ENCODE peak calls at places on chromosomes 13 and 19, in ten cellular contexts. One of them, this sample, is unnamed.

GRCh38 chr13:51541037-51541436 is 43.2 kb upstream of the WDFY2 start:
- DNase-seq in LNCaP clone FGC: no peak
- DNase-seq in epithelial cell of esophagus: no peak
- DNase-seq in psoas muscle: no peak
- DNase-seq in foreskin fibroblast: no peak
- DNase-seq in Peyer's patch: no peak
- DNase-seq in AG09309: no peak
- DNase-seq in sigmoid colon: no peak
- DNase-seq in AG04449: no peak
- DNase-seq in AG09319: no peak
- DNase-seq in this sample: no peak

GRCh38 chr13:73429691-73430090 is 370.9 kb downstream of the KLF5 start:
- DNase-seq in Peyer's patch: no peak
- DNase-seq in foreskin fibroblast: peak
- DNase-seq in psoas muscle: no peak
- DNase-seq in LNCaP clone FGC: no peak
- DNase-seq in sigmoid colon: no peak
- DNase-seq in AG04449: no peak
- DNase-seq in epithelial cell of esophagus: peak
- DNase-seq in AG09309: no peak
- DNase-seq in AG09319: no peak
- DNase-seq in this sample: peak

GRCh38 chr13:99661791-99662190 is 160.5 kb downstream of the TM9SF2 start:
- DNase-seq in Peyer's patch: no peak
- DNase-seq in sigmoid colon: no peak
- DNase-seq in LNCaP clone FGC: no peak
- DNase-seq in AG04449: no peak
- DNase-seq in AG09309: no peak
- DNase-seq in psoas muscle: no peak
- DNase-seq in epithelial cell of esophagus: no peak
- DNase-seq in AG09319: no peak
- DNase-seq in foreskin fibroblast: no peak
- DNase-seq in this sample: no peak

GRCh38 chr13:45704211-45704739 is 2.2 kb downstream of the CBY2 start:
- DNase-seq in sigmoid colon: no peak
- DNase-seq in Peyer's patch: no peak
- DNase-seq in LNCaP clone FGC: no peak
- DNase-seq in psoas muscle: no peak
- DNase-seq in AG04449: no peak
- DNase-seq in foreskin fibroblast: no peak
- DNase-seq in AG09319: no peak
- DNase-seq in epithelial cell of esophagus: no peak
- DNase-seq in AG09309: no peak
- DNase-seq in this sample: no peak

GRCh38 chr19:54473071-54473941 is at the start of gene CDC42EP5:
- DNase-seq in Peyer's patch: peak
- DNase-seq in psoas muscle: peak
- DNase-seq in AG04449: peak
- DNase-seq in foreskin fibroblast: peak
- DNase-seq in AG09319: peak
- DNase-seq in LNCaP clone FGC: no peak
- DNase-seq in AG09309: peak
- DNase-seq in epithelial cell of esophagus: peak
- DNase-seq in sigmoid colon: peak
- DNase-seq in this sample: no peak

GRCh38 chr13:34037636-34038325 is 219.8 kb downstream of the RFC3 start:
- DNase-seq in AG04449: no peak
- DNase-seq in psoas muscle: no peak
- DNase-seq in foreskin fibroblast: peak
- DNase-seq in Peyer's patch: no peak
- DNase-seq in epithelial cell of esophagus: no peak
- DNase-seq in sigmoid colon: no peak
- DNase-seq in AG09309: no peak
- DNase-seq in AG09319: no peak
- DNase-seq in LNCaP clone FGC: no peak
- DNase-seq in this sample: no peak

GRCh38 chr13:113970810-113971470 is 2.9 kb downstream of the C13orf46 start:
- DNase-seq in sigmoid colon: peak
- DNase-seq in LNCaP clone FGC: peak
- DNase-seq in Peyer's patch: peak
- DNase-seq in foreskin fibroblast: peak
- DNase-seq in AG09309: no peak
- DNase-seq in AG04449: no peak
- DNase-seq in AG09319: no peak
- DNase-seq in psoas muscle: peak
- DNase-seq in epithelial cell of esophagus: peak
- DNase-seq in this sample: peak

GRCh38 chr13:44764334-44764733 is 188.2 kb upstream of the TSC22D1 start:
- DNase-seq in Peyer's patch: peak
- DNase-seq in AG09309: no peak
- DNase-seq in foreskin fibroblast: peak
- DNase-seq in epithelial cell of esophagus: no peak
- DNase-seq in AG04449: no peak
- DNase-seq in AG09319: no peak
- DNase-seq in psoas muscle: no peak
- DNase-seq in sigmoid colon: no peak
- DNase-seq in LNCaP clone FGC: no peak
- DNase-seq in this sample: no peak

GRCh38 chr13:32298695-32299094 is 16.5 kb downstream of the ZAR1L start:
- DNase-seq in sigmoid colon: no peak
- DNase-seq in AG09319: no peak
- DNase-seq in Peyer's patch: no peak
- DNase-seq in epithelial cell of esophagus: no peak
- DNase-seq in AG04449: no peak
- DNase-seq in foreskin fibroblast: no peak
- DNase-seq in LNCaP clone FGC: no peak
- DNase-seq in psoas muscle: no peak
- DNase-seq in AG09309: no peak
- DNase-seq in this sample: no peak

GRCh38 chr13:32300406-32300805 is 14.8 kb downstream of the ZAR1L start:
- DNase-seq in psoas muscle: no peak
- DNase-seq in AG09319: no peak
- DNase-seq in foreskin fibroblast: no peak
- DNase-seq in AG04449: no peak
- DNase-seq in AG09309: no peak
- DNase-seq in Peyer's patch: no peak
- DNase-seq in epithelial cell of esophagus: no peak
- DNase-seq in LNCaP clone FGC: no peak
- DNase-seq in sigmoid colon: no peak
- DNase-seq in this sample: no peak

GRCh38 chr13:32299893-32300292 is 15.3 kb downstream of the ZAR1L start:
- DNase-seq in LNCaP clone FGC: no peak
- DNase-seq in AG09309: no peak
- DNase-seq in AG04449: no peak
- DNase-seq in epithelial cell of esophagus: no peak
- DNase-seq in Peyer's patch: no peak
- DNase-seq in foreskin fibroblast: no peak
- DNase-seq in sigmoid colon: no peak
- DNase-seq in psoas muscle: no peak
- DNase-seq in AG09319: no peak
- DNase-seq in this sample: no peak

GRCh38 chr13:32302461-32302860 is 12.7 kb downstream of the ZAR1L start:
- DNase-seq in sigmoid colon: no peak
- DNase-seq in Peyer's patch: no peak
- DNase-seq in AG09319: no peak
- DNase-seq in foreskin fibroblast: no peak
- DNase-seq in epithelial cell of esophagus: no peak
- DNase-seq in AG09309: no peak
- DNase-seq in LNCaP clone FGC: no peak
- DNase-seq in AG04449: no peak
- DNase-seq in psoas muscle: no peak
- DNase-seq in this sample: no peak

GRCh38 chr13:32300920-32301319 is 14.2 kb downstream of the ZAR1L start:
- DNase-seq in LNCaP clone FGC: no peak
- DNase-seq in AG04449: no peak
- DNase-seq in Peyer's patch: no peak
- DNase-seq in AG09309: no peak
- DNase-seq in foreskin fibroblast: no peak
- DNase-seq in sigmoid colon: no peak
- DNase-seq in AG09319: no peak
- DNase-seq in psoas muscle: no peak
- DNase-seq in epithelial cell of esophagus: no peak
- DNase-seq in this sample: no peak
- TF ChIP-seq CTCF in LNCaP clone FGC: no peak
- TF ChIP-seq CTCF in AG04449: no peak
- TF ChIP-seq CTCF in Peyer's patch: no peak
- TF ChIP-seq CTCF in AG09309: no peak
- TF ChIP-seq CTCF in foreskin fibroblast: no peak
- TF ChIP-seq CTCF in sigmoid colon: no peak
- TF ChIP-seq CTCF in AG09319: no peak
- TF ChIP-seq CTCF in psoas muscle: no peak
- TF ChIP-seq CTCF in epithelial cell of esophagus: no peak
- TF ChIP-seq CTCF in this sample: no peak

GRCh38 chr19:49801401-49801888 is 11.6 kb downstream of the FUZ start:
- DNase-seq in psoas muscle: peak
- DNase-seq in LNCaP clone FGC: no peak
- DNase-seq in foreskin fibroblast: no peak
- DNase-seq in AG09319: no peak
- DNase-seq in AG04449: no peak
- DNase-seq in epithelial cell of esophagus: no peak
- DNase-seq in Peyer's patch: peak
- DNase-seq in AG09309: no peak
- DNase-seq in sigmoid colon: no peak
- DNase-seq in this sample: no peak

GRCh38 chr19:49800771-49801170 is 12.3 kb downstream of the FUZ start:
- DNase-seq in Peyer's patch: peak
- DNase-seq in AG09309: no peak
- DNase-seq in epithelial cell of esophagus: no peak
- DNase-seq in AG09319: no peak
- DNase-seq in LNCaP clone FGC: no peak
- DNase-seq in sigmoid colon: no peak
- DNase-seq in foreskin fibroblast: no peak
- DNase-seq in AG04449: no peak
- DNase-seq in psoas muscle: no peak
- DNase-seq in this sample: no peak

GRCh38 chr19:49802836-49803528 is 10.1 kb downstream of the FUZ start:
- DNase-seq in AG09319: no peak
- DNase-seq in psoas muscle: no peak
- DNase-seq in foreskin fibroblast: no peak
- DNase-seq in Peyer's patch: no peak
- DNase-seq in epithelial cell of esophagus: no peak
- DNase-seq in AG04449: no peak
- DNase-seq in LNCaP clone FGC: no peak
- DNase-seq in sigmoid colon: no peak
- DNase-seq in AG09309: no peak
- DNase-seq in this sample: no peak

GRCh38 chr19:49803529-49803856 is 9.6 kb downstream of the FUZ start:
- DNase-seq in AG09309: no peak
- DNase-seq in LNCaP clone FGC: no peak
- DNase-seq in AG09319: no peak
- DNase-seq in AG04449: no peak
- DNase-seq in sigmoid colon: no peak
- DNase-seq in epithelial cell of esophagus: no peak
- DNase-seq in Peyer's patch: no peak
- DNase-seq in foreskin fibroblast: no peak
- DNase-seq in psoas muscle: no peak
- DNase-seq in this sample: no peak

DNA sequence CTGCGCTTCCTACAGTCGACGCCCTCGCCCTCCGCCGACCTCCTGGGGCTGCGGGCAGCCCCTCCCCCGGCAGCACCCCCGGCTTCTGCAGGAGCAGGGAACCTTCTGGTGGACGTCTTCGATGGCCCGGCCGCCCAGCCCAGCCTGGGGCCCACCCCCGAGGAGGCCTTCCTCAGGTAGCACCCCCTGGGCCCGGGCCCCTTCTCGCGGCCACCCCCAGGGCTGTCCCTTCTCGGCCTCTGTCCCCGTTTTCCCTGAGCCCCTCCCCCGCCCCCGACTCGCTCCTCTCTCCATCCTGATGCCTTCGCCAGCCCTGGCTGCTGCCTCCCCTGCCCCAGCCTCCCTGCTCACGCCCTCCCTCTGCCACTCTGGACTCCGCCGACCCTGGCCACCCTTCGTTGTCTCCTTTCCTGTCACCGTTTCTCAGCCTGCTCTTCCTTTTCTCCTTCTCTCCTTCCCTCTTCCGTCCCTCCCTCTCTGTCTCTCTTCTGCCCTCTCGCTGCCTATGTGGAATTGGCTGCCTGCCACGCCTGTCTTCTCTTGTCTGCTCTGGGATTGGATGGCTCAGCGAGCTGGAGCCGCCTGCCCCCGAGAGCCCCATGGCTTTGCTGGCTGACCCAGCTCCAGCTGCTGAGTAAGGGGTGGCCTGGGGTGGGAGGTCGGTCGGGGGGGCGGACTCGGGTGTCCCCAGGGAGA is 11.0 kb downstream of the FUZ start:
- DNase-seq in AG09319: peak
- DNase-seq in Peyer's patch: peak
- DNase-seq in sigmoid colon: peak
- DNase-seq in psoas muscle: peak
- DNase-seq in foreskin fibroblast: peak
- DNase-seq in AG09309: no peak
- DNase-seq in LNCaP clone FGC: no peak
- DNase-seq in epithelial cell of esophagus: peak
- DNase-seq in AG04449: no peak
- DNase-seq in this sample: peak
- TF ChIP-seq CTCF in AG09319: peak
- TF ChIP-seq CTCF in Peyer's patch: no peak
- TF ChIP-seq CTCF in sigmoid colon: no peak
- TF ChIP-seq CTCF in psoas muscle: peak
- TF ChIP-seq CTCF in foreskin fibroblast: peak
- TF ChIP-seq CTCF in AG09309: peak
- TF ChIP-seq CTCF in LNCaP clone FGC: peak
- TF ChIP-seq CTCF in epithelial cell of esophagus: peak
- TF ChIP-seq CTCF in AG04449: peak
- TF ChIP-seq CTCF in this sample: peak

DNA sequence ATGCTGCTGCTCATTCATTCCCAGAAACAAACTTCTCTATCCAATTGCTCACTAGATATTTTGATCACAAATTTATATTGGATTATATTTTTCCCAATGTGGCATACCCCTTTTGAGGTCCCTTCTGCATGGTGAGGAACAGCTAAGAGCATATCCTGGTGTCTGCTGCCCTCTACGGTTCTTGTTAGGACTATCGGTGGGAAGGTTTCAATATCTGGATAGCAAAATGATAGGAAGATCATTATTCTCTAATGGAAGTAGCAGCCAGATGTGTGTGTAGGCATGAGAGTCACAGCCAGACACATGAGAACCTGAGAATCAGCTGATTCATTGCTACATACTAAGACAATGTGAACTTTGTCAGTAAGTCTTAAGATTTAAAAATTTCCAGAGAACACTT is 1422.4 kb upstream of the MIR17HG start:
- DNase-seq in AG09319: no peak
- DNase-seq in psoas muscle: no peak
- DNase-seq in foreskin fibroblast: no peak
- DNase-seq in AG04449: no peak
- DNase-seq in sigmoid colon: no peak
- DNase-seq in AG09309: no peak
- DNase-seq in epithelial cell of esophagus: peak
- DNase-seq in Peyer's patch: no peak
- DNase-seq in LNCaP clone FGC: no peak
- DNase-seq in this sample: no peak
- TF ChIP-seq CTCF in AG09319: peak
- TF ChIP-seq CTCF in psoas muscle: no peak
- TF ChIP-seq CTCF in foreskin fibroblast: no peak
- TF ChIP-seq CTCF in AG04449: no peak
- TF ChIP-seq CTCF in sigmoid colon: no peak
- TF ChIP-seq CTCF in AG09309: no peak
- TF ChIP-seq CTCF in epithelial cell of esophagus: peak
- TF ChIP-seq CTCF in Peyer's patch: no peak
- TF ChIP-seq CTCF in LNCaP clone FGC: peak
- TF ChIP-seq CTCF in this sample: peak

DNA sequence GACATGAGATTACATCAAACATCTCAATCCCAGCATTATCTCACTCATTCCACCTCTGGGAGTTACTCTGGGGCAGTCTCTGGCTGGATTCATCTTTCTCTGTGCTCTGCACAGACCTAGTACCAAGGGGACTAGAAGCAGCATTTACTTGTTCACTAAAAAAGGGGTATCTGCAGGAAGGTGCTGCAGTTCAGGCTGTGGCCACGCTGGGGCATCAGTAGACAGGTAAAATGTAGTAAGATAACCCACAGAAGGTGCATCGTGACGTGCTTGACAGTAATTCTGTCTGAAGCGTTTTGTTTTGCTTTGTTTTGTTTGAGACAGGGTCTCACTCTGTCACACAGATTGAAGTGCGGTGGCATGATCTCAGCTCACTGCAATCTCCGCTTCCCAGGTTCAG is 29.3 kb downstream of the ZNF564 start:
- DNase-seq in LNCaP clone FGC: no peak
- DNase-seq in AG09319: no peak
- DNase-seq in AG04449: no peak
- DNase-seq in foreskin fibroblast: no peak
- DNase-seq in AG09309: no peak
- DNase-seq in sigmoid colon: no peak
- DNase-seq in epithelial cell of esophagus: no peak
- DNase-seq in psoas muscle: no peak
- DNase-seq in Peyer's patch: no peak
- DNase-seq in this sample: no peak
- TF ChIP-seq CTCF in LNCaP clone FGC: peak
- TF ChIP-seq CTCF in AG09319: no peak
- TF ChIP-seq CTCF in AG04449: no peak
- TF ChIP-seq CTCF in foreskin fibroblast: no peak
- TF ChIP-seq CTCF in AG09309: no peak
- TF ChIP-seq CTCF in sigmoid colon: no peak
- TF ChIP-seq CTCF in epithelial cell of esophagus: peak
- TF ChIP-seq CTCF in psoas muscle: no peak
- TF ChIP-seq CTCF in Peyer's patch: no peak
- TF ChIP-seq CTCF in this sample: no peak

This sample was measured in retinal pigment epithelial cell.